ENCODE peak calls at places on chromosome 10, in six cellular contexts. One of them, this sample, is unnamed.

GRCh38 chr10:79146611-79147130 is 77.9 kb downstream of the ZMIZ1 start:
- DNase-seq in trophoblast cell: no peak
- DNase-seq in IMR-90: peak; percentile 37
- DNase-seq in mesenchymal stem cell: peak; percentile 51
- DNase-seq in H1: no peak
- DNase-seq in neuronal stem cell: no peak
- DNase-seq in this sample: no peak

GRCh38 chr10:62708569-62708968 is 96.0 kb upstream of the ADO start:
- DNase-seq in trophoblast cell: no peak
- DNase-seq in IMR-90: no peak
- DNase-seq in mesenchymal stem cell: no peak
- DNase-seq in H1: no peak
- DNase-seq in neuronal stem cell: no peak
- DNase-seq in this sample: no peak

GRCh38 chr10:34113504-34114225 is 701.4 kb downstream of the PARD3 start:
- DNase-seq in trophoblast cell: no peak
- DNase-seq in IMR-90: no peak
- DNase-seq in mesenchymal stem cell: no peak
- DNase-seq in H1: no peak
- DNase-seq in neuronal stem cell: no peak
- DNase-seq in this sample: peak; percentile 77

GRCh38 chr10:74249865-74250264 is 98.8 kb downstream of the ADK start:
- DNase-seq in trophoblast cell: no peak
- DNase-seq in IMR-90: peak; percentile 62
- DNase-seq in mesenchymal stem cell: no peak
- DNase-seq in H1: no peak
- DNase-seq in neuronal stem cell: no peak
- DNase-seq in this sample: no peak

GRCh38 chr10:43255644-43256431 is 11.0 kb downstream of the RASGEF1A start:
- DNase-seq in trophoblast cell: no peak
- DNase-seq in IMR-90: no peak
- DNase-seq in mesenchymal stem cell: peak; percentile 2
- DNase-seq in H1: no peak
- DNase-seq in neuronal stem cell: no peak
- DNase-seq in this sample: peak; percentile 75

GRCh38 chr10:1807196-1807595 is 69.9 kb upstream of the ADARB2 start:
- DNase-seq in trophoblast cell: no peak
- DNase-seq in IMR-90: no peak
- DNase-seq in mesenchymal stem cell: no peak
- DNase-seq in H1: no peak
- DNase-seq in neuronal stem cell: no peak
- DNase-seq in this sample: no peak

GRCh38 chr10:48456361-48456804 is 148.5 kb downstream of the ARHGAP22 start:
- DNase-seq in trophoblast cell: no peak
- DNase-seq in IMR-90: no peak
- DNase-seq in mesenchymal stem cell: peak; percentile 13
- DNase-seq in H1: no peak
- DNase-seq in neuronal stem cell: no peak
- DNase-seq in this sample: peak; percentile 32

GRCh38 chr10:50512214-50512595 is 111.6 kb downstream of the SGMS1 start:
- DNase-seq in trophoblast cell: no peak
- DNase-seq in IMR-90: peak; percentile 55
- DNase-seq in mesenchymal stem cell: no peak
- DNase-seq in H1: no peak
- DNase-seq in neuronal stem cell: no peak
- DNase-seq in this sample: no peak

GRCh38 chr10:14586901-14587300 is 187.8 kb downstream of the FAM107B start:
- DNase-seq in trophoblast cell: no peak
- DNase-seq in IMR-90: no peak
- DNase-seq in mesenchymal stem cell: no peak
- DNase-seq in H1: no peak
- DNase-seq in neuronal stem cell: no peak
- DNase-seq in this sample: peak; percentile 6

GRCh38 chr10:65570143-65571010 is 1355.5 kb upstream of the LRRTM3 start:
- DNase-seq in trophoblast cell: no peak
- DNase-seq in IMR-90: peak; percentile 16
- DNase-seq in mesenchymal stem cell: peak; percentile 53
- DNase-seq in H1: peak; percentile 34
- DNase-seq in neuronal stem cell: peak; percentile 59
- DNase-seq in this sample: peak; percentile 85
- H4K8ac ChIP-seq in trophoblast cell: peak overlapping the region; percentile 73
- H4K8ac ChIP-seq in IMR-90: peak overlapping the region; percentile 73
- H4K8ac ChIP-seq in mesenchymal stem cell: peak overlapping the region; percentile 90
- H4K8ac ChIP-seq in H1: peak overlapping the region; percentile 30
- H4K8ac ChIP-seq in neuronal stem cell: no peak overlapping the region
- H4K8ac ChIP-seq in this sample: no peak overlapping the region

GRCh38 chr10:87095241-87095945 is 387 bp downstream of the SHLD2 start:
- DNase-seq in trophoblast cell: peak; percentile 84
- DNase-seq in IMR-90: peak; percentile 80
- DNase-seq in mesenchymal stem cell: peak; percentile 93
- DNase-seq in H1: no peak
- DNase-seq in neuronal stem cell: peak; percentile 70
- DNase-seq in this sample: peak; percentile 70
- H3K4ac ChIP-seq in trophoblast cell: peak overlapping the region; percentile 61
- H3K4ac ChIP-seq in IMR-90: peak overlapping the region; percentile 98
- H3K4ac ChIP-seq in mesenchymal stem cell: peak overlapping the region; percentile 62
- H3K4ac ChIP-seq in H1: peak overlapping the region; percentile 90
- H3K4ac ChIP-seq in neuronal stem cell: no peak overlapping the region
- H3K4ac ChIP-seq in this sample: no peak overlapping the region

GRCh38 chr10:11528286-11528685 is 83.2 kb downstream of the USP6NL start:
- DNase-seq in trophoblast cell: no peak
- DNase-seq in IMR-90: no peak
- DNase-seq in mesenchymal stem cell: no peak
- DNase-seq in H1: no peak
- DNase-seq in neuronal stem cell: no peak
- DNase-seq in this sample: no peak

GRCh38 chr10:11525503-11525902 is 85.9 kb downstream of the USP6NL start:
- DNase-seq in trophoblast cell: no peak
- DNase-seq in IMR-90: peak; percentile 60
- DNase-seq in mesenchymal stem cell: no peak
- DNase-seq in H1: no peak
- DNase-seq in neuronal stem cell: no peak
- DNase-seq in this sample: no peak

GRCh38 chr10:11527700-11528255 is 83.7 kb downstream of the USP6NL start:
- DNase-seq in trophoblast cell: no peak
- DNase-seq in IMR-90: peak; percentile 25
- DNase-seq in mesenchymal stem cell: peak; percentile 61
- DNase-seq in H1: no peak
- DNase-seq in neuronal stem cell: no peak
- DNase-seq in this sample: no peak

GRCh38 chr10:11529276-11529675 is 82.2 kb downstream of the USP6NL start:
- DNase-seq in trophoblast cell: no peak
- DNase-seq in IMR-90: no peak
- DNase-seq in mesenchymal stem cell: peak; percentile 50
- DNase-seq in H1: no peak
- DNase-seq in neuronal stem cell: no peak
- DNase-seq in this sample: no peak

DNA sequence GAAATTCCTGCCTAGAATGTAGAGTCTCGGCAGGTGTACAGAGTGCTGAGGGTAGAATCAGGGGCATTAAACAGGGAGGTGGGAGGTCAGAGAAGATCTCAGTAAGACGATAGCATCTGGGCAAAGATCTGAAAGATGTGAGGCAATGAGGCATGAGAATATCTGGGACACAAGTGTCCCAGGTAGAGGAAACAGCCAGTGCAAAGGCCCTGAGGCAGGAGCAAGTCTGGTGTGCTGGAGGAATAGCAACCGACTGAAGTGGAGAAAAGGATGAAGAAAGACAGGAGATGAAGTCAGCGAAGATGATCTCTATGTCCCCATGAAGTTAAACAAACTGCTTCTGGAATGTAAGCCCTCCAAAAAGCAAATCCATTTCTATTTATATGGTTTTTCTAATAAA is 84.4 kb downstream of the USP6NL start:
- DNase-seq in trophoblast cell: no peak
- DNase-seq in IMR-90: no peak
- DNase-seq in mesenchymal stem cell: no peak
- DNase-seq in H1: no peak
- DNase-seq in neuronal stem cell: no peak
- DNase-seq in this sample: no peak
- H3K4me1 ChIP-seq in trophoblast cell: no peaks in the 10 kb centered on the region
- H3K4me1 ChIP-seq in IMR-90: peaks cover 10% of the 10 kb centered on the region
- H3K4me1 ChIP-seq in mesenchymal stem cell: no peaks in the 10 kb centered on the region
- H3K4me1 ChIP-seq in H1: peaks cover 3% of the 10 kb centered on the region
- H3K4me1 ChIP-seq in neuronal stem cell: peaks cover under 1% of the 10 kb centered on the region
- H3K4me1 ChIP-seq in this sample: peaks cover 3% of the 10 kb centered on the region

GRCh38 chr10:103123282-103124033 is 69.6 kb downstream of the NT5C2 start:
- DNase-seq in trophoblast cell: no peak
- DNase-seq in IMR-90: no peak
- DNase-seq in mesenchymal stem cell: no peak
- DNase-seq in H1: no peak
- DNase-seq in neuronal stem cell: no peak
- DNase-seq in this sample: no peak
- H4K8ac ChIP-seq in trophoblast cell: no peak overlapping the region
- H4K8ac ChIP-seq in IMR-90: no peak overlapping the region
- H4K8ac ChIP-seq in mesenchymal stem cell: no peak overlapping the region
- H4K8ac ChIP-seq in H1: no peak overlapping the region
- H4K8ac ChIP-seq in neuronal stem cell: no peak overlapping the region
- H4K8ac ChIP-seq in this sample: no peak overlapping the region

GRCh38 chr10:133224076-133224475 is 5.9 kb upstream of the UTF1 start:
- DNase-seq in trophoblast cell: no peak
- DNase-seq in IMR-90: no peak
- DNase-seq in mesenchymal stem cell: no peak
- DNase-seq in H1: no peak
- DNase-seq in neuronal stem cell: no peak
- DNase-seq in this sample: no peak

GRCh38 chr10:133227256-133227655 is 2.8 kb upstream of the UTF1 start:
- DNase-seq in trophoblast cell: no peak
- DNase-seq in IMR-90: no peak
- DNase-seq in mesenchymal stem cell: no peak
- DNase-seq in H1: no peak
- DNase-seq in neuronal stem cell: no peak
- DNase-seq in this sample: no peak

GRCh38 chr10:133226251-133226808 is 3.7 kb upstream of the UTF1 start:
- DNase-seq in trophoblast cell: no peak
- DNase-seq in IMR-90: no peak
- DNase-seq in mesenchymal stem cell: no peak
- DNase-seq in H1: no peak
- DNase-seq in neuronal stem cell: no peak
- DNase-seq in this sample: no peak

GRCh38 chr10:133224861-133225366 is 5.1 kb upstream of the UTF1 start:
- DNase-seq in trophoblast cell: no peak
- DNase-seq in IMR-90: no peak
- DNase-seq in mesenchymal stem cell: no peak
- DNase-seq in H1: no peak
- DNase-seq in neuronal stem cell: no peak
- DNase-seq in this sample: no peak

DNA sequence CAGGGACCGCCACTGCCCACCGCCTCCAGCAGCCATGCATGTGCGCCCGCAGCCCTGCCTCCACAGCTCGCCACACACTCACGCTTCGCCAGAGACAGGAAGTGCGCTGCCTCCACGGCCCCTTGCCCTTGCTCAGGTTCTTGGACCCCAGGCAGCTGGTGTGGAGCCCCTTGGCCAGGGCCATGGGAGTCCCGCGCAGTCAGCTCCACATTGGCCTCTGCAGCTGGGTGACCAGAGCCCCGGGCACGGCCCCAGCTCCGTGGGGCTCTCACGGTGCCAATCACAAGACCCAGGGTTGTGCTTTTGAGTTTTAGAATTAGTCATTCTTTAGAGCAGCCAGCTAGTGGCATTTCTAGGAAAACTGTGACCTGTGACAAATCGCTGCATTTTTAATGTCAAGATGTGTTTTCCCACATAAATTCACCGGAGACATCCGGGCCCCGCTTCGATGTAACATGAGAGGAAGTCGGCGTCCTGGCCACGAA is 4.3 kb upstream of the UTF1 start:
- DNase-seq in trophoblast cell: no peak
- DNase-seq in IMR-90: no peak
- DNase-seq in mesenchymal stem cell: no peak
- DNase-seq in H1: no peak
- DNase-seq in neuronal stem cell: no peak
- DNase-seq in this sample: no peak
- H3K4ac ChIP-seq in trophoblast cell: no peak overlapping the region
- H3K4ac ChIP-seq in IMR-90: no peak overlapping the region
- H3K4ac ChIP-seq in mesenchymal stem cell: no peak overlapping the region
- H3K4ac ChIP-seq in H1: peak overlapping the region; percentile 85
- H3K4ac ChIP-seq in neuronal stem cell: no peak overlapping the region
- H3K4ac ChIP-seq in this sample: peak overlapping the region; percentile 45

This sample was measured in H9.